ENCODE peak calls at places on chromosomes 16 and 17, in five cellular contexts. E is RCC 7860, Q is pancreas, M is AG08395, T is anterior cingulate cortex. X is an unnamed sample.

GRCh38 chr16:9408297-9408696 is 316.9 kb downstream of the HAPSTR1 start:
- DNase-seq in E (no peak), Q (no peak), M (no peak), T (no peak), X (no peak)

GRCh38 chr16:35792516-35793285 is 2333.3 kb downstream of the TP53TG3F start:
- DNase-seq in E (no peak), Q (peak), M (no peak), T (no peak), X (no peak)

GRCh38 chr17:17740627-17741237 is 59.5 kb downstream of the RAI1 start:
- DNase-seq in E (no peak), Q (no peak), M (no peak), T (peak), X (no peak)

GRCh38 chr16:71626858-71627213 is 852 bp downstream of the MARVELD3 start:
- DNase-seq in E (no peak), Q (peak), M (no peak), T (no peak), X (no peak)

GRCh38 chr16:19177111-19177747 is 9.2 kb downstream of the SYT17 start:
- DNase-seq in E (no peak), Q (no peak), M (no peak), T (no peak), X (no peak)

GRCh38 chr16:22623351-22623781 is 112.7 kb downstream of the NPIPB5 start:
- DNase-seq in E (no peak), Q (no peak), M (no peak), T (no peak), X (no peak)

GRCh38 chr17:17408236-17408794 is 68.5 kb upstream of the MED9 start:
- DNase-seq in E (no peak), Q (no peak), M (no peak), T (no peak), X (no peak)

GRCh38 chr17:64531955-64532371 is 25.2 kb downstream of the CEP95 start:
- DNase-seq in E (no peak), Q (no peak), M (peak), T (no peak), X (no peak)

GRCh38 chr17:66793810-66794209 is 41.1 kb upstream of the CACNG5 start:
- DNase-seq in E (no peak), Q (no peak), M (no peak), T (no peak), X (no peak)

GRCh38 chr17:45784583-45785372 is 658 bp downstream of the CRHR1 start:
- DNase-seq in E (no peak), Q (peak), M (peak), T (no peak), X (no peak)

GRCh38 chr17:48543854-48544355 is 1.0 kb downstream of the HOXB2 start:
- DNase-seq in E (peak), Q (no peak), M (no peak), T (no peak), X (no peak)

GRCh38 chr16:70395345-70395901 is 43.5 kb downstream of the ST3GAL2 start:
- DNase-seq in E (peak), Q (peak), M (peak), T (peak), X (peak)

GRCh38 chr16:48272837-48273421 is 25.6 kb upstream of the ABCC11 start:
- DNase-seq in E (no peak), Q (no peak), M (no peak), T (peak), X (no peak)

GRCh38 chr17:74712756-74713155 is at the start of gene CD300LF:
- DNase-seq in E (no peak), Q (no peak), M (no peak), T (no peak), X (no peak)

GRCh38 chr16:63745456-63745855 is 1376.4 kb downstream of the CDH11 start:
- DNase-seq in E (no peak), Q (no peak), M (no peak), T (no peak), X (no peak)

GRCh38 chr16:27362570-27363245 is 39.3 kb upstream of the IL21R start:
- DNase-seq in E (no peak), Q (no peak), M (no peak), T (no peak), X (no peak)

GRCh38 chr17:1989135-1989534 is 36.0 kb downstream of the RTN4RL1 start:
- DNase-seq in E (peak), Q (no peak), M (peak), T (no peak), X (no peak)

GRCh38 chr17:49076575-49077384 is 55.8 kb upstream of the B4GALNT2 start:
- DNase-seq in E (peak), Q (no peak), M (peak), T (no peak), X (no peak)

GRCh38 chr16:14020141-14020540 is 51.0 kb upstream of the MRTFB start:
- DNase-seq in E (no peak), Q (no peak), M (no peak), T (no peak), X (no peak)